ENCODE peak calls at places on chromosomes 3 and 15, in eight cellular contexts. J is lower lobe of right lung; U is CD4-positive, CD25-positive, alpha-beta regulatory T cell; B is psoas muscle; O is sigmoid colon; Q is A673; S is choroid plexus epithelial cell; X is naive thymus-derived CD4-positive, alpha-beta T cell. G is an unnamed sample.

GRCh38 chr3:170999737-171000242 is 26.7 kb downstream of the SLC2A2 start:
- DNase-seq in X (no peak), J (no peak), Q (peak; percentile 71), U (no peak), O (no peak), S (peak; percentile 85), B (no peak), G (no peak)

GRCh38 chr15:96619171-96619570 is 288.7 kb downstream of the NR2F2 start:
- DNase-seq in Q (peak; percentile 61), O (no peak), X (no peak), B (no peak), S (no peak), U (no peak), J (no peak), G (no peak)

GRCh38 chr15:38843736-38844590 is 279.3 kb upstream of the RASGRP1 start:
- DNase-seq in B (no peak), Q (no peak), S (no peak), O (no peak), X (no peak), U (no peak), J (no peak), G (no peak)

GRCh38 chr15:82850242-82850591 is 40.8 kb downstream of the WHAMM start:
- DNase-seq in B (no peak), O (no peak), S (no peak), Q (no peak), X (no peak), J (no peak), U (no peak), G (no peak)

GRCh38 chr15:79156704-79157375 is 66.3 kb upstream of the RASGRF1 start:
- DNase-seq in J (no peak), O (no peak), X (no peak), Q (no peak), S (no peak), B (no peak), U (no peak), G (no peak)

GRCh38 chr3:78178209-78178608 is 1138.3 kb downstream of the ROBO2 start:
- DNase-seq in U (no peak), O (no peak), S (no peak), Q (no peak), X (no peak), J (no peak), B (no peak), G (no peak)

GRCh38 chr15:80931191-80931590 is 58.4 kb downstream of the MESD start:
- DNase-seq in S (no peak), U (no peak), B (no peak), Q (no peak), O (no peak), J (no peak), X (no peak), G (no peak)

GRCh38 chr3:148682997-148683396 is 14.7 kb upstream of the AGTR1 start:
- DNase-seq in B (peak; percentile 58), X (no peak), Q (no peak), U (no peak), J (no peak), O (no peak), S (no peak), G (no peak)

GRCh38 chr3:64533565-64534317 is 154.1 kb downstream of the ADAMTS9 start:
- DNase-seq in B (peak; percentile 93), O (peak; percentile 98), S (peak; percentile 97), Q (peak; percentile 84), X (peak; percentile 2), J (peak; percentile 83), U (no peak), G (peak; percentile 63)

GRCh38 chr3:127682576-127682975 is 9.8 kb downstream of the ABTB1 start:
- DNase-seq in U (no peak), B (no peak), J (no peak), O (peak; percentile 47), Q (no peak), X (no peak), S (no peak), G (no peak)

GRCh38 chr3:71425491-71426071 is 157.9 kb downstream of the FOXP1 start:
- DNase-seq in U (no peak), O (no peak), B (no peak), X (no peak), Q (no peak), J (no peak), S (peak; percentile 58), G (no peak)

GRCh38 chr3:139558351-139559170 is 19.0 kb upstream of the RBP1 start:
- DNase-seq in X (no peak), B (no peak), J (no peak), S (no peak), Q (no peak), O (no peak), U (no peak), G (no peak)

GRCh38 chr3:139564290-139564861 is 24.8 kb upstream of the RBP1 start:
- DNase-seq in Q (peak; percentile 73), B (no peak), U (no peak), X (no peak), O (no peak), J (no peak), S (peak; percentile 62), G (no peak)

GRCh38 chr3:139561959-139562676 is 22.6 kb upstream of the RBP1 start:
- DNase-seq in J (no peak), O (no peak), B (no peak), S (peak; percentile 72), Q (no peak), X (no peak), U (no peak), G (peak; percentile 12)

GRCh38 chr3:139559541-139559940 is 20.0 kb upstream of the RBP1 start:
- DNase-seq in B (no peak), U (no peak), Q (no peak), O (no peak), S (no peak), X (no peak), J (no peak), G (no peak)

DNA sequence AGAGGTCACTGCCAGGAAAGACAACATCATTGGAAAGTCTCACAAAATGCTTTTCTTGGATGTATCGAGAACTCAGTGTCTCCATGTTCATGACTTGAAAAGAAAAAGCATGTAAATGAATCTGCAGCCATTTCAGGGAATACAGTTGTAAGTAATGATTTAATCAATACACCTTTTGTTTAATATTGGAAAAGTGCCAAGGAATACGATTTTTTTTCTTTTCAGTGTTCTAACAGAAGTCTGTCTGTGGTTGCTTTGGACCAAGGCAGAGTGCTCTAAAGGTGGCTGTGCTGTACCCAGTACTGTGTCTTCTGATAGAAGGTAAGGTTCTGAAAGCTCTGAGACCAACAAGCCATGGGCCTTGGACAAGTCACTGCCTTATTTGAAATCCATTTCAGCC is 21.9 kb upstream of the RBP1 start:
- DNase-seq in X (no peak), Q (no peak), B (no peak), U (no peak), J (no peak), O (no peak), S (no peak), G (no peak)
- H3K4me3 ChIP-seq in X (no peak overlapping the region), Q (no peak overlapping the region), B (no peak overlapping the region), U (no peak overlapping the region), J (no peak overlapping the region), O (no peak overlapping the region), S (no peak overlapping the region), G (no peak overlapping the region)

GRCh38 chr15:66842710-66843441 is 140.8 kb downstream of the SMAD6 start:
- DNase-seq in U (no peak), B (peak; percentile 89), O (peak; percentile 91), J (peak; percentile 91), Q (peak; percentile 49), S (peak; percentile 81), X (no peak), G (no peak)
- H3K4me3 ChIP-seq in U (no peak overlapping the region), B (peak overlapping the region; percentile 67), O (peak overlapping the region; percentile 23), J (peak overlapping the region; percentile 53), Q (peak overlapping the region; percentile 43), S (peak overlapping the region; percentile 48), X (no peak overlapping the region), G (no peak overlapping the region)

GRCh38 chr3:157127268-157127667 is 32.7 kb downstream of the CCNL1 start:
- DNase-seq in U (no peak), J (no peak), X (no peak), S (no peak), Q (no peak), B (no peak), O (no peak), G (no peak)

GRCh38 chr3:157130138-157130880 is 29.6 kb downstream of the CCNL1 start:
- DNase-seq in X (peak; percentile 80), B (peak; percentile 83), J (peak; percentile 79), S (peak; percentile 78), U (peak; percentile 60), Q (peak; percentile 82), O (peak; percentile 77), G (no peak)

GRCh38 chr3:157129782-157130137 is 30.2 kb downstream of the CCNL1 start:
- DNase-seq in U (no peak), J (no peak), B (no peak), Q (peak; percentile 67), S (no peak), O (no peak), X (peak; percentile 25), G (no peak)

GRCh38 chr3:157127831-157128767 is 31.8 kb downstream of the CCNL1 start:
- DNase-seq in Q (peak; percentile 38), S (peak; percentile 93), O (peak; percentile 69), J (peak; percentile 77), U (peak; percentile 54), X (peak; percentile 63), B (peak; percentile 58), G (peak; percentile 63)

GRCh38 chr3:157128771-157129671 is 30.9 kb downstream of the CCNL1 start:
- DNase-seq in Q (no peak), B (peak; percentile 55), O (no peak), J (peak; percentile 67), U (no peak), S (peak; percentile 61), X (peak; percentile 37), G (no peak)
- H3K4me3 ChIP-seq in Q (no peak overlapping the region), B (no peak overlapping the region), O (no peak overlapping the region), J (no peak overlapping the region), U (peak overlapping the region; percentile 40), S (no peak overlapping the region), X (peak overlapping the region; percentile 5), G (no peak overlapping the region)

GRCh38 chr3:51966941-51967383 is 292 bp downstream of the PCBP4 start:
- DNase-seq in J (no peak), S (no peak), Q (no peak), X (no peak), O (no peak), U (peak; percentile 25), B (no peak), G (no peak)

GRCh38 chr3:51964521-51964920 is 2.7 kb downstream of the PCBP4 start:
- DNase-seq in B (no peak), X (no peak), S (no peak), O (no peak), J (no peak), Q (no peak), U (no peak), G (no peak)

GRCh38 chr3:51966486-51966885 is 768 bp downstream of the PCBP4 start:
- DNase-seq in S (no peak), Q (no peak), B (no peak), J (no peak), X (no peak), O (no peak), U (no peak), G (no peak)

GRCh38 chr3:51967384-51968174 is at the start of gene PCBP4:
- DNase-seq in S (no peak), X (no peak), U (peak; percentile 31), O (peak; percentile 85), J (peak; percentile 74), B (peak; percentile 89), Q (no peak), G (no peak)

DNA sequence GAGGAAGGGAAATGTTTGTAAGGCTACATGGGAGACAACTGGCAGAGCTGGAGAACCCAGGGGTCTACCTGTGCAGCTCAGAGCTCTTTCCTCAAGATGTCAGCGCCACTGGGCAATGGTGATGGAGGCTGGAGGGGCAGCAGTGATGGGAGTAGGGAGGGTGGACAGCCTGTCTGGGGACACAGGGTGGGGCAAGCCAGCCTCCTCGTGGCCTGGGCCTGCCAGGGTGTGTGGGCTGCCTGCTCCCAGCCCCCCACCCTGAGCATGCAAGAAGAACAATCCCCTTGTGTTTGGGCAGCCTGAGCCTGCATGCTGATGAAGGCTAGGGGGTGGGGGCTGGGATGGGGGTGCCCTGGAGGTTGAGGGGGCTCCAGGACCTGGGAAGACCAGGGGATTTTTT is 1.2 kb downstream of the PCBP4 start:
- DNase-seq in Q (no peak), U (no peak), B (no peak), J (no peak), O (no peak), X (no peak), S (no peak), G (no peak)
- H3K4me3 ChIP-seq in Q (no peak overlapping the region), U (no peak overlapping the region), B (peak overlapping the region; percentile 81), J (no peak overlapping the region), O (no peak overlapping the region), X (no peak overlapping the region), S (no peak overlapping the region), G (no peak overlapping the region)

G was measured in Jurkat, Clone E6-1.